ENCODE peak calls at places on chromosomes 1 and 21, in eight cellular contexts. S is nucleus accumbens, T is hypothalamus, A is AG08395, H is GDM1, C is ureter, M is glutamatergic neuron, N is iris pigment epithelial cell. J is an unnamed sample.

GRCh38 chr1:203338335-203339036 is 12.4 kb downstream of the FMOD start:
- DNase-seq in C (peak), S (peak), A (peak), N (peak), M (peak), H (peak), T (peak), J (peak)

GRCh38 chr1:199546323-199546722 is 481.2 kb upstream of the NR5A2 start:
- DNase-seq in A (no peak), T (no peak), C (no peak), H (no peak), N (peak), S (no peak), M (no peak), J (no peak)

GRCh38 chr1:214187152-214187900 is 93.6 kb upstream of the SMYD2 start:
- DNase-seq in A (peak), H (no peak), N (peak), T (no peak), M (peak), C (no peak), S (no peak), J (peak)

GRCh38 chr1:190474587-190475305 is 2.9 kb downstream of the BRINP3 start:
- DNase-seq in A (no peak), M (no peak), S (peak), H (no peak), N (no peak), C (no peak), T (no peak), J (no peak)

GRCh38 chr1:118335372-118335771 is 150.3 kb upstream of the SPAG17 start:
- DNase-seq in M (no peak), C (no peak), T (no peak), N (no peak), A (peak), S (no peak), H (no peak), J (no peak)

GRCh38 chr21:43640437-43640836 is 18.9 kb downstream of the HSF2BP start:
- DNase-seq in T (no peak), A (no peak), S (no peak), N (no peak), H (no peak), M (no peak), C (no peak), J (no peak)

GRCh38 chr1:166032901-166033371 is 133.9 kb downstream of the FAM78B start:
- DNase-seq in M (no peak), A (no peak), N (no peak), S (peak), C (no peak), H (no peak), T (no peak), J (peak)

GRCh38 chr21:14691924-14692323 is 145.8 kb upstream of the SAMSN1 start:
- DNase-seq in M (no peak), A (no peak), H (no peak), C (no peak), T (no peak), S (no peak), N (no peak), J (no peak)

GRCh38 chr21:39053126-39053525 is 130.1 kb downstream of the PSMG1 start:
- DNase-seq in T (no peak), M (no peak), S (no peak), H (no peak), N (no peak), C (no peak), A (no peak), J (no peak)

GRCh38 chr1:153670859-153671622 is at the start of gene ILF2:
- DNase-seq in M (peak), C (peak), N (peak), A (peak), H (peak), S (peak), T (peak), J (peak)

GRCh38 chr1:59150537-59151386 is 146.1 kb upstream of the FGGY start:
- DNase-seq in M (peak), A (peak), N (peak), C (peak), S (no peak), T (peak), H (peak), J (peak)

GRCh38 chr1:10796029-10796944 is at the start of gene CASZ1:
- DNase-seq in T (peak), A (peak), C (peak), N (peak), S (peak), M (peak), H (no peak), J (peak)

GRCh38 chr1:24318988-24319863 is at the start of gene GRHL3:
- DNase-seq in A (no peak), S (no peak), C (peak), N (peak), T (no peak), M (no peak), H (no peak), J (no peak)

GRCh38 chr1:236133802-236134201 is 8.5 kb upstream of the GPR137B start:
- DNase-seq in T (no peak), C (no peak), N (no peak), M (no peak), A (no peak), S (no peak), H (no peak), J (no peak)

GRCh38 chr1:240091614-240092300 is at the start of gene FMN2:
- DNase-seq in T (no peak), H (no peak), A (peak), N (peak), C (no peak), S (peak), M (peak), J (peak)

GRCh38 chr1:8082945-8083344 is 56.8 kb upstream of the ERRFI1 start:
- DNase-seq in H (no peak), M (no peak), A (peak), C (no peak), N (peak), S (no peak), T (no peak), J (no peak)

GRCh38 chr1:151661728-151662127 is 49.9 kb downstream of the SNX27 start:
- DNase-seq in S (no peak), C (no peak), N (no peak), A (no peak), M (no peak), T (no peak), H (peak), J (no peak)

J was measured in BE2C.